ENCODE peak calls at places on chromosomes 1 and 21, in five cellular contexts. H, Y, Z, D and U are unnamed samples.

GRCh38 chr1:238139713-238140112 is 249.0 kb upstream of the ZP4 start:
- DNase-seq in Y (no peak), H (no peak), Z (no peak), D (no peak), U (no peak)

GRCh38 chr1:8789314-8790214 is 27.9 kb downstream of the RERE start:
- DNase-seq in Z (no peak), Y (no peak), H (no peak), D (peak; percentile 81), U (no peak)

GRCh38 chr1:111778541-111779051 is 22.9 kb downstream of the DDX20 start:
- DNase-seq in H (peak; percentile 45), Z (no peak), Y (peak; percentile 17), D (peak; percentile 83), U (no peak)

GRCh38 chr1:27872059-27872801 is at the start of gene THEMIS2:
- DNase-seq in Y (no peak), D (peak; percentile 86), Z (no peak), H (peak; percentile 51), U (no peak)

GRCh38 chr1:110335265-110335664 is 3.9 kb upstream of the RBM15 start:
- DNase-seq in H (no peak), Z (no peak), Y (no peak), D (no peak), U (no peak)

GRCh38 chr21:45378258-45378966 is 26.6 kb upstream of the COL18A1 start:
- DNase-seq in Z (no peak), D (peak; percentile 80), Y (peak; percentile 48), H (no peak), U (no peak)

GRCh38 chr1:203167913-203168200 is 7.8 kb downstream of the MYBPH start:
- DNase-seq in H (no peak), D (no peak), Y (no peak), Z (no peak), U (no peak)

GRCh38 chr1:206808615-206809014 is 36.3 kb upstream of the IL10 start:
- DNase-seq in H (peak; percentile 66), D (peak; percentile 67), Z (no peak), Y (no peak), U (no peak)

GRCh38 chr21:28633803-28634572 is 358.7 kb downstream of the LTN1 start:
- DNase-seq in Z (peak; percentile 76), Y (no peak), D (no peak), H (peak; percentile 92), U (peak; percentile 62)

GRCh38 chr1:15803380-15803779 is 4.1 kb downstream of the UQCRHL start:
- DNase-seq in H (no peak), Z (no peak), Y (no peak), D (peak; percentile 82), U (no peak)

GRCh38 chr1:203362561-203363055 is 11.7 kb upstream of the FMOD start:
- DNase-seq in Z (no peak), H (no peak), Y (no peak), D (no peak), U (no peak)

GRCh38 chr1:24692351-24692980 is 49.4 kb downstream of the SRRM1 start:
- DNase-seq in D (no peak), Y (no peak), Z (no peak), H (no peak), U (no peak)

GRCh38 chr1:978069-978834 is 3.6 kb downstream of the PERM1 start:
- DNase-seq in H (no peak), Y (no peak), Z (no peak), D (no peak), U (no peak)

GRCh38 chr1:974687-975328 is 7.1 kb downstream of the PERM1 start:
- DNase-seq in H (no peak), Z (no peak), Y (no peak), D (no peak), U (no peak)

GRCh38 chr1:974293-974640 is 7.6 kb downstream of the PERM1 start:
- DNase-seq in Z (no peak), Y (no peak), D (no peak), H (no peak), U (no peak)

GRCh38 chr1:975365-975764 is 6.5 kb downstream of the PERM1 start:
- DNase-seq in D (no peak), Z (no peak), Y (no peak), H (no peak), U (no peak)

DNA sequence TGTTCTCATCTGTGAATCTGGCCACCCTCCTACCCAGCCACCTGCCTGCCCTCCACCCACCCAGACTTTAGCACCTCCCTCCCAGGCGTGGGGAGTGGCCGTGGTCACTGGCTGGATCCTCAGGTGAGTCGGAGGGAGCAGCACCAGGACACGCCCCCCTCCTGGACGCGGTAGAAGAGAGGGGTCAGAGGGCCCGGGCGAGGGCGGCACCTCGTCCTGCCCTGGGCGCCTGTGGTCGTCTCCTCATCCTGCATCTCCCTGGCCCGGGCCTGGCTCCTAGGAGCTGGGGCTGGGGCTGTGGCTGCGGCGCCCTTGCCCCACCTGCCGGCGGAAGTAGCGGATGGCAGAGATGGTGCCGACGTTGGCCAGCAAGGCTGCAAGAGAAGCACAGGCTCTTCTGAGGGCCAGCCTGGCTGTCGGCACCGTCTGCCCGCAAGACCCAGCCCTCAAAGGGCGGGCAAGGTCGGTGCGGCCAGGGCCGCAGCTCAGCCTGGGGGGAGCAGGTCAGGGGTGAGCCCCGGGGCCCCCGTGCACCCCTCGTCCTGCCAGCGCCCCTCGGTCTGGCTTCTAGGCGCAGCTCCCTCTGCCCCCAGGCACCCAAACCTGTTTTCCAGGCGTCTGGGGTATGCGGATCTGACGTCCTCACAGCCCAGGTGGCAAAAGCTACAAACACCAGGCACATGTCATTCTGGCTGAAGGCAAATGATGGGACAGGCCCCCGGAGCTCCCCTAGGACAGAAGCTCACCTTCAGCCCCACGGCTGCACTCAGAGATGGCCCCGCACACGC is 5.8 kb downstream of the PERM1 start:
- DNase-seq in D (peak; percentile 86), Y (no peak), Z (no peak), H (peak; percentile 61), U (no peak)
- TF ChIP-seq CTCF in D (peak; percentile 36), Y (peak; percentile 55), Z (peak; percentile 28), H (peak; percentile 65), U (peak; percentile 87)

GRCh38 chr1:248268178-248268577 is 9.6 kb downstream of the OR2T33 start:
- DNase-seq in D (no peak), Z (no peak), H (no peak), Y (no peak), U (no peak)
- TF ChIP-seq CTCF in D (no peak), Z (no peak), H (no peak), Y (no peak), U (no peak)

DNA sequence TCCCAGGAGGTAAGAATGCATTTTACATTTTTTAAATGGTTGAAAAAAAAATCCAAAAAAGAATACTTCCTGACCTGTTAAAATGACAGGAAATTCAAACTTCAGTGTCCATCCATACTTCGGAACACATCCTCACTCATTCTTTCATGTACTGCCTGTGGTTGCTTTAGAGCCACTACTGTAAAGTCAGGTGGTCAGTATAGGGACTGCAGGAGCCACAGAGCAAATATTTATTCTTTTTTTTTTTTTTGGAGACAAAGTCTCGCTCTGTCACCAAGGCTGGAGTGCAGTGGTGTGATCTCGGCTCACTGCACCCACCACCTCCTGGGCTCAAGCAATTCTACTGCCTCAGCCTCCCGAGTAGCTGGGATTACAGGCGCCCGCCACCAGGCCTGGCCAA is 124.7 kb downstream of the CLIC6 start:
- DNase-seq in Z (no peak), Y (no peak), H (no peak), D (no peak), U (no peak)
- TF ChIP-seq CTCF in Z (no peak), Y (no peak), H (no peak), D (no peak), U (no peak)

DNA sequence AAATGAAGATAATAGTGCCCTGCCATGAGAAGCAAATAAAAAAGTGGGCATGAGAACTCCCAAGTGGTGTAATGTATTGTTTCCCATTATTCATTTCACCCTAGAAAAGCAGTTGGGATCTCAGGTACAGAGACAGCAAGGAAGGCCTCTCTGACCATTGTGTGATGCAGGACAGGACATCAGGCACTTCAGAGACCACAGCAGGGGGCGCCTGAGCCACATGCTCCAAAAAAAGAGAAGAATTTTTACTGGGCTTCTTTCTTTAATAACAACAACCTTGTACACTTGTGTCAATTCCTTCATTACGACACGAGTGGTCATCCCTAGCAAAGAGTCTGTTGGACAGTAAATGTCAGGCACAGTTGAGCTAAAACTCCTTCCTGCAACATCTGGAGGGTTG is 533.3 kb downstream of the OMA1 start:
- DNase-seq in D (peak; percentile 57), Z (no peak), Y (no peak), H (no peak), U (no peak)
- TF ChIP-seq CTCF in D (peak; percentile 37), Z (no peak), Y (peak; percentile 25), H (no peak), U (no peak)

DNA sequence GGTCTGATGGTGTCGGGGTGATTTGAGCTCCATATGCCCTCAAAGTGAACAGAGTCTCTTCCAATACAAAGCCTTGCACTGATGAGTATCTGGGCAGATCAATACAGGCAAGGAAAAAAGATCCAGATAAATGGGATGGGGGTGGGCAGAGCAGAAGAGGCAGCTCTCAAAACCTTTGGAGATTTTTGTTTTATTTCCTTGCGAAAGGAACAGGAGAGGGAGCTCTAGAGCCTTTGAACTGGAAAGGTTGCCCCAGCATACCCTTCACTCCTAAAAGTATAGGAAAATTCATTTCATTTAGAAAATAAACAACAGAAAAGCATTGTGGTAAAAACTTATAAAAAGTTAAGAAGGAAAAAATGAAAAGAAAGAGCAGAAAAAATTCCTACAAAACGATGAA is 31.4 kb upstream of the OLIG2 start:
- DNase-seq in H (peak; percentile 53), D (peak; percentile 57), Y (no peak), Z (no peak), U (no peak)
- TF ChIP-seq CTCF in H (peak; percentile 53), D (peak; percentile 67), Y (peak; percentile 32), Z (no peak), U (peak; percentile 25)

GRCh38 chr1:183302452-183303324 is 115.5 kb downstream of the NMNAT2 start:
- DNase-seq in Y (no peak), D (no peak), H (no peak), Z (no peak), U (no peak)

GRCh38 chr1:183303325-183303645 is 114.9 kb downstream of the NMNAT2 start:
- DNase-seq in Y (no peak), H (no peak), Z (no peak), D (no peak), U (no peak)

GRCh38 chr1:183301239-183301638 is 115.2 kb downstream of the LAMC2 start:
- DNase-seq in H (no peak), Z (no peak), D (no peak), Y (no peak), U (no peak)

GRCh38 chr1:183300395-183300794 is 114.3 kb downstream of the LAMC2 start:
- DNase-seq in D (no peak), Y (no peak), H (no peak), Z (no peak), U (no peak)

GRCh38 chr1:183300828-183301227 is 114.8 kb downstream of the LAMC2 start:
- DNase-seq in Y (no peak), H (no peak), Z (no peak), D (no peak), U (no peak)
- TF ChIP-seq CTCF in Y (no peak), H (no peak), Z (no peak), D (no peak), U (no peak)

GRCh38 chr1:44808938-44809917 is 905 bp downstream of the BTBD19 start:
- DNase-seq in H (peak; percentile 81), Y (no peak), D (no peak), Z (no peak), U (peak; percentile 33)
- TF ChIP-seq CTCF in H (peak; percentile 20), Y (no peak), D (no peak), Z (no peak), U (no peak)